ENCODE peak calls at places on chromosomes 5 and 9, in eight cellular contexts. X, L, N, A, F, G, Q and J are unnamed samples. For H3K4me1, the result is how much of the 10 kb centered on the place peaks cover.

GRCh38 chr9:6759114-6759977 is 1.6 kb downstream of the KDM4C start:
- DNase-seq in X (peak), L (peak), N (peak), A (peak), F (no peak), G (peak), Q (peak), J (no peak)

GRCh38 chr5:158498959-158499679 is 600.6 kb downstream of the EBF1 start:
- DNase-seq in X (no peak), L (no peak), N (no peak), A (no peak), F (no peak), G (peak), Q (no peak), J (no peak)

GRCh38 chr5:68682400-68683152 is 411.2 kb upstream of the SLC30A5 start:
- DNase-seq in X (peak), L (no peak), N (peak), A (peak), F (peak), G (no peak), Q (peak), J (no peak)

GRCh38 chr9:17528859-17529258 is 50.0 kb upstream of the SH3GL2 start:
- DNase-seq in X (no peak), L (peak), N (no peak), A (peak), F (no peak), G (no peak), Q (no peak), J (no peak)

GRCh38 chr5:125317546-125317995 is 571.1 kb upstream of the ZNF608 start:
- DNase-seq in X (no peak), L (peak), N (no peak), A (no peak), F (peak), G (no peak), Q (no peak), J (no peak)

GRCh38 chr5:141172381-141173204 is at the start of gene PCDHB7:
- DNase-seq in X (no peak), L (peak), N (no peak), A (peak), F (no peak), G (peak), Q (no peak), J (no peak)

GRCh38 chr9:128244443-128245226 is 31.2 kb downstream of the GOLGA2 start:
- DNase-seq in X (peak), L (peak), N (no peak), A (no peak), F (no peak), G (no peak), Q (peak), J (peak)

GRCh38 chr9:134193912-134194535 is 29.7 kb upstream of the RNU6ATAC start:
- DNase-seq in X (no peak), L (no peak), N (no peak), A (no peak), F (peak), G (no peak), Q (no peak), J (no peak)

GRCh38 chr5:171984748-171985419 is 21.6 kb downstream of the FBXW11 start:
- DNase-seq in X (no peak), L (peak), N (no peak), A (no peak), F (no peak), G (peak), Q (no peak), J (no peak)

GRCh38 chr9:133526721-133527321 is 2.1 kb upstream of the MYMK start:
- DNase-seq in X (no peak), L (no peak), N (no peak), A (no peak), F (no peak), G (no peak), Q (no peak), J (no peak)

GRCh38 chr5:97547999-97548797 is 365.2 kb upstream of the RIOK2 start:
- DNase-seq in X (no peak), L (no peak), N (no peak), A (no peak), F (no peak), G (peak), Q (no peak), J (no peak)

GRCh38 chr9:114388764-114389375 is 1.1 kb upstream of the AKNA start:
- DNase-seq in X (no peak), L (no peak), N (no peak), A (no peak), F (no peak), G (no peak), Q (no peak), J (no peak)

GRCh38 chr9:91954841-91955471 is 4.9 kb upstream of the ROR2 start:
- DNase-seq in X (peak), L (peak), N (peak), A (peak), F (no peak), G (peak), Q (peak), J (no peak)

GRCh38 chr9:129361196-129361595 is 183.1 kb upstream of the IER5L start:
- DNase-seq in X (no peak), L (no peak), N (no peak), A (no peak), F (no peak), G (no peak), Q (no peak), J (no peak)

GRCh38 chr9:14339746-14340145 is 25.8 kb upstream of the NFIB start:
- DNase-seq in X (no peak), L (no peak), N (no peak), A (no peak), F (no peak), G (no peak), Q (no peak), J (no peak)

GRCh38 chr5:142568271-142568995 is 117.5 kb downstream of the FGF1 start:
- DNase-seq in X (no peak), L (peak), N (no peak), A (no peak), F (no peak), G (no peak), Q (no peak), J (no peak)

GRCh38 chr9:91084896-91085295 is 276.8 kb downstream of the AUH start:
- DNase-seq in X (no peak), L (no peak), N (no peak), A (no peak), F (no peak), G (no peak), Q (no peak), J (no peak)

GRCh38 chr5:75534734-75535133 is 23.0 kb downstream of the POLK start:
- DNase-seq in X (no peak), L (no peak), N (no peak), A (no peak), F (no peak), G (no peak), Q (no peak), J (no peak)

GRCh38 chr9:36721846-36722588 is 149.3 kb downstream of the MELK start:
- DNase-seq in X (no peak), L (no peak), N (no peak), A (no peak), F (no peak), G (peak), Q (peak), J (no peak)

GRCh38 chr9:76916231-76916630 is 10.3 kb upstream of the PRUNE2 start:
- DNase-seq in X (no peak), L (no peak), N (no peak), A (no peak), F (no peak), G (no peak), Q (no peak), J (no peak)

GRCh38 chr5:177459819-177460628 is 13.4 kb downstream of the DBN1 start:
- DNase-seq in X (no peak), L (no peak), N (no peak), A (no peak), F (no peak), G (no peak), Q (no peak), J (no peak)

GRCh38 chr9:84153885-84154284 is 173.3 kb downstream of the RMI1 start:
- DNase-seq in X (peak), L (peak), N (no peak), A (no peak), F (no peak), G (no peak), Q (no peak), J (no peak)

GRCh38 chr5:177454397-177455035 is 7.9 kb downstream of the PRR7 start:
- DNase-seq in X (peak), L (peak), N (peak), A (peak), F (peak), G (peak), Q (peak), J (peak)

GRCh38 chr5:138229387-138229786 is 16.3 kb upstream of the CDC23 start:
- DNase-seq in X (no peak), L (no peak), N (no peak), A (no peak), F (no peak), G (no peak), Q (no peak), J (no peak)

GRCh38 chr5:32023816-32024215 is 150.3 kb downstream of the GOLPH3 start:
- DNase-seq in X (no peak), L (no peak), N (no peak), A (no peak), F (no peak), G (no peak), Q (no peak), J (no peak)

GRCh38 chr5:169299651-169300467 is 1.1 kb downstream of the SLIT3 start:
- DNase-seq in X (no peak), L (no peak), N (no peak), A (peak), F (no peak), G (no peak), Q (no peak), J (peak)

GRCh38 chr5:88388476-88389170 is 120.0 kb upstream of the TMEM161B start:
- DNase-seq in X (no peak), L (no peak), N (no peak), A (no peak), F (no peak), G (no peak), Q (no peak), J (no peak)

GRCh38 chr5:53073349-53073748 is 36.2 kb downstream of the MOCS2 start:
- DNase-seq in X (no peak), L (peak), N (no peak), A (no peak), F (no peak), G (no peak), Q (no peak), J (no peak)

GRCh38 chr9:89822996-89823395 is 218.2 kb downstream of the GADD45G start:
- DNase-seq in X (no peak), L (no peak), N (no peak), A (no peak), F (no peak), G (no peak), Q (no peak), J (no peak)

GRCh38 chr5:172280937-172281336 is 2.6 kb downstream of the UBTD2 start:
- DNase-seq in X (no peak), L (peak), N (no peak), A (no peak), F (no peak), G (no peak), Q (no peak), J (no peak)

GRCh38 chr9:1962588-1963134 is 52.5 kb upstream of the SMARCA2 start:
- DNase-seq in X (no peak), L (no peak), N (no peak), A (no peak), F (no peak), G (no peak), Q (no peak), J (no peak)

GRCh38 chr5:36897616-36898015 is 21.0 kb downstream of the NIPBL start:
- DNase-seq in X (no peak), L (peak), N (no peak), A (no peak), F (no peak), G (peak), Q (no peak), J (no peak)

GRCh38 chr5:152185547-152186234 is 219.4 kb downstream of the NMUR2 start:
- DNase-seq in X (peak), L (no peak), N (no peak), A (no peak), F (no peak), G (no peak), Q (no peak), J (no peak)

GRCh38 chr9:98702340-98702739 is 6.4 kb downstream of the GABBR2 start:
- DNase-seq in X (no peak), L (no peak), N (no peak), A (no peak), F (no peak), G (no peak), Q (no peak), J (no peak)

GRCh38 chr5:154408806-154409205 is 37.0 kb upstream of the SAP30L start:
- DNase-seq in X (no peak), L (no peak), N (no peak), A (no peak), F (no peak), G (no peak), Q (no peak), J (no peak)

GRCh38 chr5:176184608-176185132 is 53.6 kb upstream of the SIMC1 start:
- DNase-seq in X (no peak), L (no peak), N (no peak), A (no peak), F (no peak), G (no peak), Q (no peak), J (no peak)

GRCh38 chr5:68409259-68409658 is 193.7 kb downstream of the PIK3R1 start:
- DNase-seq in X (no peak), L (peak), N (no peak), A (no peak), F (no peak), G (no peak), Q (no peak), J (no peak)

GRCh38 chr5:56849671-56850070 is 34.3 kb downstream of the MAP3K1 start:
- DNase-seq in X (no peak), L (no peak), N (no peak), A (no peak), F (no peak), G (no peak), Q (no peak), J (no peak)

GRCh38 chr5:56848206-56848605 is 32.9 kb downstream of the MAP3K1 start:
- DNase-seq in X (no peak), L (no peak), N (no peak), A (no peak), F (no peak), G (peak), Q (no peak), J (no peak)

GRCh38 chr5:56851258-56851941 is 36.1 kb downstream of the MAP3K1 start:
- DNase-seq in X (no peak), L (peak), N (no peak), A (no peak), F (no peak), G (peak), Q (no peak), J (no peak)

GRCh38 chr5:56852228-56853000 is 37.1 kb downstream of the MAP3K1 start:
- DNase-seq in X (no peak), L (peak), N (no peak), A (no peak), F (no peak), G (no peak), Q (no peak), J (no peak)

GRCh38 chr5:56850423-56850822 is 35.1 kb downstream of the MAP3K1 start:
- DNase-seq in X (no peak), L (no peak), N (no peak), A (no peak), F (no peak), G (no peak), Q (no peak), J (no peak)
- H3K4me1 ChIP-seq in X (half or more), L (under half), N (under half), A (under half), F (under half), G (under half), Q (half or more), J (half or more)

DNA sequence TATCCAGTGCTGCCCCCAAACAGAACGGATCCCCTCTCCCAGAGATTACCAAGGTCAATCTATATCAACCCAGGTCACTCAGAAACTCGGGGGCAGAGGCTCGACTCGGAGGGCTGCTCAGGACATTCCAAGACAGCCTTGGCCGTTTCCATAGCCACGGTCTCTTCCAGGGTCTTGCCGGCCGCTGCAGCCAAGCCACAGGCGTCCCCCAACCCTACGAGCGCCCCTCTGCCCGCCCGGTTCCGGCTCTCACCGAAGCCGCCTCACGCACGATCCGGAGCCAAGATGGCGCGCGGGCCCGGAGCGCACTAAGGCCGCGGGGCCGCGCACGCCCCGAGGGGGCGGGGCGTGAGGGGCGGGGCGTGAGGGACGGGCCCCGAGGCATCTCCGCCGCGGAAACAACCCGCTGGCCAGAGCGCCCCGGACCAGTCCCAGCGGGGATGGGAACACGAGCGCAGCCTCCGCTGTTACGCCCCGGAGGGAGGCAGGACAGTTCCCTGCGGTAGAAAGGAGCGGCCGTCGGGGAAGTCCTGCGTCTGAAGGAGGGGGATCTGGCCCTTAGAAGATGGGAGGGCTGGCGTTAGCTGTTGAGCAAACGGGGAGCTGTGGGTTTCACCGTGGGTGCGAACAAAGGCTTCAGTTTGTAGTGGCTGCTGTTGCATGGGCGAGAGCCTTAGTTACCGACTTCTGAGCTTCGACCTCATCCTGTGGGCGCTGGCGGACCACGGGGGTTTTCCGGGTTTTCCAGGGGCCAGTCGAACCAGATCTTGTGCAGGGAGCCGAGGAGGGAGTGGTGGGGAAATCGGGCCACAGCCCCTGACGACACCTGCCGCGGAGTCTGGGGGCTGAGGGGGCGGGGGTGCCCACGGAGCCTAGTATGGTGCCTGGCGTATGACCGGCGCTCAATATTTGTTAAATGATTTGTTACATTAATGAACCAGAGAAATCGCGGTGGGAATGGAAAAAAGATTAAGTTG is at the start of gene RPP25L:
- DNase-seq in X (peak), L (peak), N (peak), A (peak), F (peak), G (peak), Q (peak), J (no peak)
- TF ChIP-seq POLR2A in X (no peak), L (peak), N (peak), A (peak), F (peak), G (peak), Q (peak), J (peak)

GRCh38 chr5:1104327-1105006 is 7.4 kb downstream of the SLC12A7 start:
- DNase-seq in X (no peak), L (no peak), N (no peak), A (no peak), F (no peak), G (no peak), Q (no peak), J (no peak)
- H3K27ac ChIP-seq in X (peak), L (no peak), N (no peak), A (peak), F (peak), G (no peak), Q (peak), J (peak)

GRCh38 chr5:132419517-132420468 is 50.3 kb downstream of the SLC22A5 start:
- DNase-seq in X (peak), L (peak), N (peak), A (peak), F (peak), G (peak), Q (peak), J (peak)

GRCh38 chr5:132420706-132421272 is 51.3 kb downstream of the SLC22A5 start:
- DNase-seq in X (no peak), L (no peak), N (no peak), A (no peak), F (no peak), G (peak), Q (no peak), J (peak)

GRCh38 chr5:132422720-132423442 is 53.4 kb downstream of the SLC22A5 start:
- DNase-seq in X (peak), L (peak), N (no peak), A (peak), F (peak), G (peak), Q (peak), J (peak)

GRCh38 chr5:132423443-132423898 is 54.0 kb downstream of the SLC22A5 start:
- DNase-seq in X (no peak), L (no peak), N (no peak), A (no peak), F (no peak), G (no peak), Q (no peak), J (peak)

GRCh38 chr5:132421442-132421841 is 51.9 kb downstream of the SLC22A5 start:
- DNase-seq in X (no peak), L (no peak), N (no peak), A (no peak), F (no peak), G (no peak), Q (no peak), J (peak)
- H3K4me1 ChIP-seq in X (half or more), L (under half), N (under half), A (under half), F (under half), G (under half), Q (half or more), J (half or more)

DNA sequence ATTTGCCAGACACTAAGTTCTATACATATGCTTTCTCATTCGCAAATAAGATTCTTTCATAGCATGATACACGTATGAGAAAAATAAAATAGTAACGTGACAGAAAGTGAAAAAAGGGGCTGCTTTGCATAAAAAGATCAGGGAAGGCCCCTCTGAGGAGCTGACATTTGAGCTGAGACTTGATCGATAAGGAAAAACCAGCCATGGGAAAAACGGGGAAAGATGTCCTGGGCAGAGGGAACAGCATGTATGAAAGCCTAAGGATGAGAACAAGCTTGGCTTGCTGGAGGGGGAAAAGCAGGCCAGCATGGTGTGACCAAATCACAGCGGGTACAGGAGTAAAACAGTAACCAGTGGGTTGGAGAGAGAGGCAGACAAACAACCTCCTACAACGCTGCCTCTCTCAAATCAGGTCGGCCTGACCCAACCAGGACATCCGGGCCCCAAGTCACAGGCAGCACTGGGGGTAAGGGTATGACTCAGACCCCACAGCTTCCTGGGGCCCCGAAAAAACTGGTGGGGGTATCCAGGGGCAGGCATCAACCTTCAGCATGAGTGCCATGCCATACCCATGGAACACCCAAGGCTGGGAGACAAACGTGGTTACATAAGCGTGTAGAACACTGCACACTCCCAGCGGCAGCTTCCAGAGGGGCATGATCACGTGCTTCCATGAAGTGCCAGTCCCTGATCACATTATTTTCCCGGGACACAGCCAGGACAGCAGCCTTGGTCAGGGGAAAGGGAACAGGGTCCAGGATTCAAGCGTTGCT is 2.2 kb downstream of the TNIP1 start:
- DNase-seq in X (no peak), L (no peak), N (no peak), A (no peak), F (peak), G (no peak), Q (peak), J (no peak)
- TF ChIP-seq POLR2A in X (no peak), L (no peak), N (no peak), A (no peak), F (peak), G (no peak), Q (no peak), J (no peak)

DNA sequence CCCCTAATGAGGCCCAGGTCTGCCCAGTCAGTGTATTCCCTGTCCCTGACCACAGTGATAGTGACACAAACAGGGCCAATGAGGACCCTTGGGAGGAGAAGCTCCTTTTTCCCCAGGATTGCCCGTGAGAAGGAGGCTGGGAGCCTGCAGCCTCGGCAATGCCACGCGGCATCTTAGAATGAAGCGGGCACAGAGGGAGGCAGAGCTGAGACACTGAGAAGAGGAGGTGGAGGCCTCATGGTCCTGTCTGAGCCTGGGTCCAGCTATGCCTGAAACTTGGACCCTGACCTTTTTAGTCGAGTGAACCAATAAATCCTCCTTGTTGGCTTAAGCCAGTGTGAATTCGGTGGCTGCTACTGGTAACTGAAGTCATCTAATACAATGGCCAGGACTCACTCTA is 28.4 kb downstream of the STC2 start:
- DNase-seq in X (no peak), L (no peak), N (no peak), A (no peak), F (no peak), G (no peak), Q (no peak), J (no peak)
- H3K27ac ChIP-seq in X (no peak), L (no peak), N (no peak), A (no peak), F (no peak), G (no peak), Q (no peak), J (no peak)